ENCODE peak calls at places on chromosomes 4 and X, in nine cellular contexts. M, S, W, X, V, A, G, Y and T are unnamed samples.

GRCh38 chr4:83386931-83387897 is 52.6 kb upstream of the HPSE start:
- DNase-seq in M (no peak), S (no peak), W (no peak), X (no peak), V (no peak), A (no peak), G (peak; percentile 42), Y (no peak), T (no peak)

GRCh38 chrX:20515841-20516461 is 249.2 kb upstream of the RPS6KA3 start:
- DNase-seq in M (no peak), S (no peak), W (no peak), X (peak; percentile 87), V (no peak), A (no peak), G (peak; percentile 47), Y (no peak), T (no peak)

GRCh38 chr4:110611968-110612447 is 10.9 kb downstream of the PITX2 start:
- DNase-seq in M (no peak), S (no peak), W (no peak), X (no peak), V (no peak), A (no peak), G (no peak), Y (no peak), T (no peak)

GRCh38 chr4:106690487-106690886 is 321.9 kb upstream of the GIMD1 start:
- DNase-seq in M (no peak), S (no peak), W (no peak), X (peak; percentile 50), V (no peak), A (no peak), G (peak; percentile 44), Y (no peak), T (no peak)

GRCh38 chr4:179307297-179308136 is 1865.3 kb upstream of the AGA start:
- DNase-seq in M (no peak), S (peak; percentile 55), W (no peak), X (peak; percentile 17), V (no peak), A (no peak), G (peak; percentile 40), Y (peak; percentile 0), T (peak; percentile 62)

GRCh38 chr4:41418444-41418843 is 119.5 kb upstream of the LIMCH1 start:
- DNase-seq in M (no peak), S (no peak), W (no peak), X (peak; percentile 79), V (no peak), A (no peak), G (peak; percentile 71), Y (no peak), T (no peak)

GRCh38 chr4:110196871-110197420 is 1.5 kb downstream of the ELOVL6 start:
- DNase-seq in M (no peak), S (peak; percentile 73), W (peak; percentile 51), X (peak; percentile 49), V (peak; percentile 63), A (no peak), G (peak; percentile 74), Y (peak; percentile 46), T (peak; percentile 85)

GRCh38 chrX:82230013-82230412 is 1028.1 kb downstream of the SH3BGRL start:
- DNase-seq in M (no peak), S (no peak), W (no peak), X (no peak), V (no peak), A (no peak), G (no peak), Y (no peak), T (no peak)

GRCh38 chrX:56765816-56766553 is 36.9 kb downstream of the NBDY start:
- DNase-seq in M (no peak), S (peak; percentile 14), W (no peak), X (no peak), V (no peak), A (no peak), G (peak; percentile 13), Y (no peak), T (peak; percentile 64)

GRCh38 chrX:13364230-13364629 is 44.4 kb upstream of the ATXN3L start:
- DNase-seq in M (no peak), S (no peak), W (no peak), X (no peak), V (no peak), A (no peak), G (no peak), Y (no peak), T (no peak)

GRCh38 chrX:17656035-17656418 is 81.3 kb upstream of the SCML1 start:
- DNase-seq in M (no peak), S (no peak), W (no peak), X (no peak), V (no peak), A (no peak), G (peak; percentile 20), Y (no peak), T (no peak)